ENCODE peak calls at places on chromosomes 11 and 22, in eight cellular contexts. F is heart right ventricle, X is IMR-90, Y is cardiac muscle cell, B is Peyer's patch, M is tibial nerve, P is OCI-LY7, C is fibroblast of lung. V is an unnamed sample. For H3K36me3, the result is how much of the 10 kb centered on the place peaks cover.

GRCh38 chr11:77779935-77780334 is 40.6 kb downstream of the RSF1 start:
- DNase-seq in F (no peak), X (peak), Y (peak), B (no peak), M (no peak), P (no peak), C (peak), V (peak)

GRCh38 chr22:22802346-22802970 is 85.2 kb upstream of the IGLL5 start:
- DNase-seq in F (no peak), X (no peak), Y (no peak), B (no peak), M (no peak), P (peak), C (no peak), V (no peak)

GRCh38 chr22:18057568-18058209 is 20.1 kb upstream of the PEX26 start:
- DNase-seq in F (no peak), X (peak), Y (no peak), B (no peak), M (peak), P (peak), C (peak), V (peak)

GRCh38 chr11:110874651-110875050 is 162.4 kb upstream of the ARHGAP20 start:
- DNase-seq in F (no peak), X (no peak), Y (no peak), B (no peak), M (no peak), P (no peak), C (no peak), V (no peak)

GRCh38 chr11:73478737-73479347 is 102.6 kb downstream of the RELT start:
- DNase-seq in F (no peak), X (peak), Y (peak), B (no peak), M (no peak), P (peak), C (peak), V (peak)

GRCh38 chr11:120271672-120272071 is 31.7 kb downstream of the POU2F3 start:
- DNase-seq in F (no peak), X (no peak), Y (no peak), B (no peak), M (no peak), P (no peak), C (no peak), V (peak)

GRCh38 chr11:129119036-129119435 is 73.1 kb downstream of the ARHGAP32 start:
- DNase-seq in F (no peak), X (no peak), Y (no peak), B (no peak), M (no peak), P (no peak), C (no peak), V (no peak)

GRCh38 chr11:56905936-56906335 is 82.8 kb upstream of the OR5AK2 start:
- DNase-seq in F (no peak), X (no peak), Y (no peak), B (no peak), M (no peak), P (no peak), C (peak), V (peak)

GRCh38 chr11:61279934-61280656 is 15.0 kb downstream of the VWCE start:
- DNase-seq in F (no peak), X (peak), Y (no peak), B (no peak), M (no peak), P (no peak), C (peak), V (peak)

GRCh38 chr11:18757742-18758294 is 31.8 kb upstream of the IGSF22 start:
- DNase-seq in F (no peak), X (peak), Y (no peak), B (no peak), M (no peak), P (no peak), C (peak), V (no peak)

GRCh38 chr11:62193954-62194353 is 3.9 kb downstream of the SCGB1D1 start:
- DNase-seq in F (no peak), X (no peak), Y (peak), B (no peak), M (no peak), P (no peak), C (no peak), V (peak)

GRCh38 chr11:70063121-70063520 is 15.0 kb upstream of the ANO1 start:
- DNase-seq in F (no peak), X (no peak), Y (no peak), B (no peak), M (no peak), P (no peak), C (no peak), V (no peak)

GRCh38 chr11:117677729-117678310 is 119.2 kb downstream of the DSCAML1 start:
- DNase-seq in F (no peak), X (no peak), Y (peak), B (no peak), M (no peak), P (no peak), C (no peak), V (no peak)

GRCh38 chr22:21942407-21942895 is 10.2 kb downstream of the PPM1F start:
- DNase-seq in F (peak), X (peak), Y (no peak), B (peak), M (peak), P (no peak), C (peak), V (peak)

GRCh38 chr22:38397189-38398097 is 57.6 kb downstream of the KCNJ4 start:
- DNase-seq in F (peak), X (no peak), Y (peak), B (peak), M (peak), P (peak), C (peak), V (peak)

GRCh38 chr22:43479962-43480361 is 68.1 kb downstream of the MPPED1 start:
- DNase-seq in F (no peak), X (no peak), Y (no peak), B (no peak), M (no peak), P (no peak), C (no peak), V (no peak)

GRCh38 chr11:58788355-58789023 is 56.0 kb downstream of the GLYATL2 start:
- DNase-seq in F (no peak), X (peak), Y (peak), B (peak), M (no peak), P (peak), C (peak), V (peak)

GRCh38 chr11:104876838-104877500 is 21.3 kb downstream of the CASP12 start:
- DNase-seq in F (no peak), X (no peak), Y (no peak), B (no peak), M (no peak), P (no peak), C (no peak), V (no peak)

GRCh38 chr11:44305149-44305642 is 4.7 kb downstream of the ALX4 start:
- DNase-seq in F (no peak), X (no peak), Y (no peak), B (no peak), M (no peak), P (no peak), C (no peak), V (no peak)

GRCh38 chr11:62133328-62134065 is 9.7 kb downstream of the INCENP start:
- DNase-seq in F (no peak), X (no peak), Y (peak), B (no peak), M (no peak), P (no peak), C (no peak), V (no peak)

GRCh38 chr11:112961146-112961668 is at the start of gene NCAM1:
- DNase-seq in F (peak), X (peak), Y (peak), B (peak), M (peak), P (peak), C (peak), V (peak)

GRCh38 chr11:59615132-59615636 is 390 bp downstream of the OSBP start:
- DNase-seq in F (peak), X (no peak), Y (no peak), B (peak), M (peak), P (peak), C (peak), V (peak)

GRCh38 chr22:32650553-32651345 is 150.8 kb upstream of the TIMP3 start:
- DNase-seq in F (no peak), X (peak), Y (no peak), B (no peak), M (no peak), P (no peak), C (peak), V (no peak)

GRCh38 chr11:65291613-65292012 is 23.1 kb upstream of the CDC42EP2 start:
- DNase-seq in F (no peak), X (peak), Y (no peak), B (no peak), M (no peak), P (no peak), C (peak), V (peak)

GRCh38 chr11:35491231-35491871 is 34.1 kb downstream of the PAMR1 start:
- DNase-seq in F (no peak), X (peak), Y (no peak), B (no peak), M (no peak), P (no peak), C (peak), V (peak)

GRCh38 chr11:64384039-64384737 is 25.2 kb downstream of the RPS6KA4 start:
- DNase-seq in F (no peak), X (no peak), Y (no peak), B (no peak), M (no peak), P (no peak), C (no peak), V (no peak)

GRCh38 chr11:45609337-45609736 is 56.1 kb downstream of the CHST1 start:
- DNase-seq in F (no peak), X (no peak), Y (no peak), B (no peak), M (no peak), P (no peak), C (no peak), V (no peak)

GRCh38 chr11:134196756-134197155 is 27.0 kb downstream of the NCAPD3 start:
- DNase-seq in F (no peak), X (no peak), Y (no peak), B (no peak), M (no peak), P (no peak), C (no peak), V (no peak)

GRCh38 chr11:68416070-68416578 is 44.4 kb upstream of the PPP6R3 start:
- DNase-seq in F (no peak), X (no peak), Y (no peak), B (no peak), M (no peak), P (no peak), C (no peak), V (no peak)

GRCh38 chr22:47784367-47784983 is 1022.0 kb downstream of the TBC1D22A start:
- DNase-seq in F (no peak), X (no peak), Y (no peak), B (no peak), M (no peak), P (no peak), C (no peak), V (no peak)

GRCh38 chr11:125568970-125569912 is at the start of gene EI24:
- DNase-seq in F (peak), X (peak), Y (peak), B (peak), M (peak), P (peak), C (peak), V (peak)

GRCh38 chr11:125569913-125570621 is 790 bp downstream of the EI24 start:
- DNase-seq in F (no peak), X (peak), Y (no peak), B (no peak), M (no peak), P (peak), C (peak), V (peak)

GRCh38 chr11:125578783-125579182 is 9.5 kb downstream of the EI24 start:
- DNase-seq in F (no peak), X (no peak), Y (no peak), B (no peak), M (no peak), P (no peak), C (no peak), V (no peak)

GRCh38 chr11:125570952-125571351 is 1.7 kb downstream of the EI24 start:
- DNase-seq in F (no peak), X (no peak), Y (no peak), B (no peak), M (no peak), P (no peak), C (no peak), V (no peak)

DNA sequence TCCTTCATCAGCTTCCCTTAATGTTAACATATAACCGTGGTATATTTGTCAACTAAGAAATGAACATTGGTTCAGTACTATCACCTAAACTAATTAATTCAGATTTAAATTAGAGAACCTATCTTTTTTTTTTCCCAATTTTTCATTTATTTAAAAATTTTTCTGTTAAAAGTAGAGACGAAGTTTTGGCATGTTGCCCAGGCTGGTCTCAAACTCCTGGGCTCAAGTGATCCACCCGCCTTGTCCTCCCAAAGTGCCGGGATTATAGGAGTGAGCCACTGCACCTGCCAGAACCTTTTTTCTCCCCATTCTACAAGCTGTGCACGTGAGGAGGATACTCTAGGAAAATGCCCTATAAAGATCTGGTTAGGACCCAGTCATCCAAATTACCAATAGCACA is 3.6 kb downstream of the EI24 start:
- DNase-seq in F (no peak), X (no peak), Y (no peak), B (no peak), M (no peak), P (no peak), C (no peak), V (no peak)
- H3K36me3 ChIP-seq in F (under half), X (under half), Y (under half), B (under half), M (under half), P (half or more), C (under half), V (under half)

DNA sequence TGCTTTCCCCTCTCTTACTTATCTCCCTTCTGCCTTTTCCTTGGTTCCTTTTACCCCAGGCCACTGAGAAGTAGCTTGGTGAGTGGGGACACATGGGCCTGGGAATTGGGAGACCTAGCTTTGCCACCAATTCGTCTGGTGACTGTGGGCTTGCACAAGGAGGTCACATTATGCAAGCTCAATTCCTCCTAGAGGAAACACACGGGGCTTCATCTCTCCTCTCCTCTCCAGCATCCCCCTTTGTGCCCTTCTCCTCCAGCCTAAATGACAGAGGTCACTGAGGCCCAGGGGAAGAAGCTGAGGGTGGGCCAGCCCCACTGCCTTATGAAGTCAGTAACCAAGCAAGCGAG is 2.2 kb downstream of the CLCF1 start:
- DNase-seq in F (no peak), X (no peak), Y (no peak), B (no peak), M (no peak), P (no peak), C (no peak), V (no peak)
- H3K4me3 ChIP-seq in F (no peak), X (no peak), Y (no peak), B (peak), M (no peak), P (no peak), C (peak), V (no peak)

DNA sequence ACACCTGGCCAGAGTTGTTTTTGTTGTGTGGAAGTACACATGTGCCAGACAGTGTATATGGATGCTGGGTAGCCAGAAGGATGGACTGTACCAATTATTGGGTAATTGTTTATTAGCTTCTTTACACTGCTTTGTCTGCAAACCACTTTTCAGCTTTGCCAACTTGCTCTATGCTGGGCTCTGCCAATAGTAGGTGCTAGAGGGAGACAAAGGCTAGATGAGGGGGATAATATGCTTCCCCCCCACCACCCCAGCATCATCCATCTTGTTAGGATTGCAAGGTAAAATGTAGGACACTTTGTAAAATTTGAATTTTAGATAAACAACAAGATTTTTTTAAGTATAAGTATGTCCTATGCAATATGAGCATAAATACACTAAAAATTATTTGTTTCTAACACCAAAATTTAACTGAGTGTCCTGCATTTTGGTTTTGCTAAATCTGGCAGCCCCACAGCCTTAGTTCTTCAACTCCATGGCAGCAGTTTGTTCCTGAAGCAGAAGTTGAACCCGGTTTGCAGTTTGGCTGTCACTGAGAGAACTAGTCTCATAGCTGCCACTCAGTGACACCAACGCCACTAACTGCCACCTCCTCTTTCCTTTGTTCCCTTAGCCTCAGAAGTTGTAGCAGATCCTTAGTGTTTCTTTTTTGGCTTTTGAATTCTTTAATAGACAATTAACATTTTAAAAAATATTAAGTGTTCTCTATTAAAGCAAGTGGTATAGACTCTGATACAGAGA is 78.8 kb downstream of the CCDC81 start:
- DNase-seq in F (no peak), X (no peak), Y (no peak), B (no peak), M (no peak), P (no peak), C (no peak), V (no peak)
- TF ChIP-seq CTCF in F (no peak), X (no peak), Y (no peak), B (no peak), M (no peak), P (peak), C (no peak), V (no peak)

DNA sequence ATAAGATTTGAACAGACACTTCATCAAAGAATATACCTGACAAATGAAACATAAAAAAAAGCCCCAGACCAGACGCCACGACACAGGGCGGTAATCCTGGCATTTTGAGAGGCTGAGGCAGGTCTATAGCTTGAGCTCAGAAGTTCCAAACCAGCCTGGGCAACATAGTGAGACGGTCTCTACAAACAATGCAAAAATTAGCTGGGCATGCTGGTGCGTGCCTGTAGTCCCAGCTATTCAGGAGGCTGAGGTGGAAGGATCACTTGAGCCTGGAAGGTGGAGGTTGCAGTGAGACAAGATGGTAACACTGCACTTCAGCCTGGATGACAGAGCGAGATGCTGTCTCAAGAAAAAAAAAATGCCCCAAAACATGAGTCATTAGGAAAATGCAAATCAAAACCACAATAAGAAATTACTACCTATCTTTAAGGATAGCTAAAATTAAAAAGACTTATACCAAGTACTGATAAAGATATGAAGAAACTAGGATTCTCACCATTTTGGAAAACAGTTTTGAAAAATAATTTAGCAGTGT is 91.7 kb upstream of the GRAMD1B start:
- DNase-seq in F (no peak), X (no peak), Y (no peak), B (no peak), M (no peak), P (no peak), C (no peak), V (peak)
- H3K36me3 ChIP-seq in F (under half), X (under half), Y (under half), B (under half), M (under half), P (under half), C (under half), V (under half)

DNA sequence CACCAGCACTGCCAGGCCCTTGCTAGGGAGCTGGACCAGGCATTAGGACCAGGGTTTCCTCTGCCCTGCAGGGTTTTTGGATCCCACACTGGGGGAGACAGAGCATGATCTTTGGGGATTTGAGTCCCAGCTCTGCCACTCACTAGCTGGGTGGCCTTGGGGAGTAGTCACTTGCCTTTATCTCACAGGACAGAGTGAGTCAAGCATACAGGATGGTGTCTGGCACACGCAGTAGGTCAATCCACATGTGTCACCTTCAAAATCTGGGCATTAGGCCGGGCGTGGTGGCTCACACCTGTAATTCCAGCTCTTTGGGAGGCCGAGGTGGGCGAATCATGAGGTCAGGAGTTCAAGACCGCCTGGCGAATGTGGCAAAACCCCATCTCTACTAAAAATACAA is 2.7 kb downstream of the NEFH start:
- DNase-seq in F (no peak), X (no peak), Y (no peak), B (no peak), M (no peak), P (no peak), C (no peak), V (no peak)
- H3K4me3 ChIP-seq in F (no peak), X (no peak), Y (no peak), B (no peak), M (no peak), P (no peak), C (no peak), V (no peak)